ENCODE peak calls at places on chromosome 18, in six cellular contexts. M, A, F, J, E and D are unnamed samples.
A peak's percentile ranks its signal among the peaks of the same experiment; 100 is the strongest.

GRCh38 chr18:61466736-61467135 is 133.5 kb downstream of the CDH20 start:
- DNase-seq in E (no peak), F (no peak), J (no peak), M (no peak), A (no peak), D (no peak)

GRCh38 chr18:60147326-60147725 is 225.2 kb downstream of the MC4R start:
- DNase-seq in F (no peak), E (no peak), J (peak; percentile 92), A (no peak), M (no peak), D (no peak)

GRCh38 chr18:22300665-22301636 is 116.8 kb downstream of the CTAGE1 start:
- DNase-seq in A (no peak), E (no peak), F (no peak), M (peak; percentile 56), J (peak; percentile 68), D (no peak)

GRCh38 chr18:10032331-10032979 is 118.6 kb downstream of the VAPA start:
- DNase-seq in F (no peak), J (no peak), E (no peak), M (no peak), A (no peak), D (no peak)

GRCh38 chr18:31500161-31500688 is 2.2 kb downstream of the DSG2 start:
- DNase-seq in A (no peak), E (no peak), M (peak; percentile 46), J (peak; percentile 73), F (no peak), D (no peak)

GRCh38 chr18:43422483-43422882 is 145.2 kb upstream of the SYT4 start:
- DNase-seq in J (no peak), E (no peak), A (no peak), M (no peak), F (no peak), D (no peak)

GRCh38 chr18:55494441-55494840 is 93.6 kb downstream of the TCF4 start:
- DNase-seq in J (no peak), F (no peak), E (no peak), A (no peak), M (no peak), D (no peak)

GRCh38 chr18:74533666-74534065 is 634 bp upstream of the CNDP1 start:
- DNase-seq in F (no peak), J (no peak), A (no peak), E (no peak), M (no peak), D (no peak)

GRCh38 chr18:70258243-70258642 is 30.6 kb upstream of the SOCS6 start:
- DNase-seq in J (no peak), M (no peak), F (no peak), A (no peak), E (no peak), D (no peak)

GRCh38 chr18:74282359-74283254 is 9.2 kb downstream of the CYB5A start:
- DNase-seq in E (no peak), J (no peak), M (peak; percentile 42), A (no peak), F (no peak), D (no peak)

GRCh38 chr18:79802298-79802697 is 4.6 kb downstream of the KCNG2 start:
- DNase-seq in M (no peak), F (no peak), E (no peak), J (no peak), A (no peak), D (no peak)

GRCh38 chr18:76955529-76956170 is 133.3 kb downstream of the ZNF236 start:
- DNase-seq in J (no peak), A (no peak), F (no peak), E (no peak), M (peak; percentile 42), D (no peak)

GRCh38 chr18:77203071-77203470 is 46.6 kb upstream of the GALR1 start:
- DNase-seq in J (no peak), E (no peak), F (no peak), A (no peak), M (no peak), D (no peak)

GRCh38 chr18:49901862-49902340 is 88.6 kb upstream of the ACAA2 start:
- DNase-seq in A (no peak), J (no peak), F (no peak), E (no peak), M (no peak), D (no peak)

GRCh38 chr18:3920832-3921231 is 470.9 kb downstream of the TGIF1 start:
- DNase-seq in E (no peak), A (no peak), F (no peak), J (no peak), M (no peak), D (no peak)

GRCh38 chr18:44839239-44839666 is 158.6 kb downstream of the SETBP1 start:
- DNase-seq in J (peak; percentile 91), A (no peak), F (no peak), E (no peak), M (peak; percentile 82), D (no peak)

GRCh38 chr18:34929336-34929780 is 111.9 kb upstream of the MAPRE2 start:
- DNase-seq in F (no peak), A (peak; percentile 20), E (peak; percentile 2), M (no peak), J (peak; percentile 13), D (peak; percentile 72)

GRCh38 chr18:79528296-79528695 is 132.6 kb downstream of the NFATC1 start:
- DNase-seq in F (no peak), A (no peak), M (no peak), E (no peak), J (no peak), D (no peak)